ENCODE peak calls at places on chromosomes 7 and 10, in four cellular contexts. O is CD8-positive, alpha-beta T cell; W is NT2/D1; E is breast epithelium. X is an unnamed sample.
A peak's percentile ranks its signal among the peaks of the same experiment; 100 is the strongest.

GRCh38 chr7:134364619-134365037 is 47.9 kb upstream of the SLC35B4 start:
- DNase-seq in W (no peak), E (no peak), O (no peak), X (no peak)

GRCh38 chr10:3455385-3456334 is 283.1 kb upstream of the PITRM1 start:
- DNase-seq in E (no peak), O (no peak), W (no peak), X (no peak)

GRCh38 chr7:28088032-28088431 is 92.6 kb downstream of the JAZF1 start:
- DNase-seq in E (no peak), W (no peak), O (no peak), X (no peak)

GRCh38 chr7:39898867-39899266 is 51.2 kb upstream of the CDK13 start:
- DNase-seq in E (no peak), W (no peak), O (no peak), X (no peak)

GRCh38 chr10:81498152-81498551 is 376.8 kb upstream of the NRG3 start:
- DNase-seq in E (no peak), O (no peak), W (no peak), X (no peak)

GRCh38 chr7:105958037-105958436 is 5.0 kb upstream of the CDHR3 start:
- DNase-seq in O (no peak), E (no peak), W (no peak), X (no peak)

GRCh38 chr10:100186253-100186780 is 488 bp upstream of the ERLIN1 start:
- DNase-seq in O (no peak), W (no peak), E (no peak), X (no peak)

GRCh38 chr10:48614481-48615383 is 9.9 kb upstream of the ARHGAP22 start:
- DNase-seq in O (no peak), E (no peak), W (no peak), X (no peak)

GRCh38 chr10:131081786-131082185 is 229.7 kb downstream of the TCERG1L start:
- DNase-seq in E (no peak), O (no peak), W (no peak), X (no peak)

GRCh38 chr10:51960494-51960895 is 261.1 kb upstream of the CSTF2T start:
- DNase-seq in O (no peak), W (peak; percentile 11), E (no peak), X (no peak)

GRCh38 chr10:72087969-72088878 is at the start of gene SPOCK2:
- DNase-seq in E (no peak), W (no peak), O (peak; percentile 80), X (no peak)

GRCh38 chr10:81116201-81116600 is 578.5 kb downstream of the SH2D4B start:
- DNase-seq in E (no peak), O (no peak), W (no peak), X (no peak)

GRCh38 chr10:5551531-5552375 is 27.0 kb downstream of the CALML3 start:
- DNase-seq in O (peak; percentile 26), W (no peak), E (no peak), X (no peak)

GRCh38 chr10:92590623-92591549 is 2.0 kb upstream of the KIF11 start:
- DNase-seq in O (peak; percentile 10), W (no peak), E (peak; percentile 31), X (peak; percentile 71)

GRCh38 chr7:5633161-5634106 is 148.0 kb downstream of the RNF216 start:
- DNase-seq in E (no peak), W (no peak), O (no peak), X (peak; percentile 79)

GRCh38 chr10:100909506-100910260 is 3.1 kb upstream of the SLF2 start:
- DNase-seq in O (no peak), E (no peak), W (no peak), X (no peak)

GRCh38 chr10:7412482-7413251 is 1.8 kb upstream of the SFMBT2 start:
- DNase-seq in E (no peak), W (no peak), O (peak; percentile 17), X (peak; percentile 79)

GRCh38 chr7:2108501-2109250 is 124.1 kb downstream of the MAD1L1 start:
- DNase-seq in O (no peak), E (no peak), W (no peak), X (no peak)

GRCh38 chr10:25683291-25683690 is 250.7 kb upstream of the MYO3A start:
- DNase-seq in W (no peak), E (no peak), O (no peak), X (no peak)

GRCh38 chr10:31678139-31678536 is 250.5 kb downstream of the ARHGAP12 start:
- DNase-seq in E (no peak), W (no peak), O (no peak), X (no peak)

GRCh38 chr10:53839437-53840039 is 961.5 kb downstream of the PCDH15 start:
- DNase-seq in W (no peak), E (no peak), O (no peak), X (no peak)

GRCh38 chr10:119597405-119598186 is 832 bp upstream of the TIAL1 start:
- DNase-seq in W (no peak), O (no peak), E (no peak), X (no peak)

GRCh38 chr7:23469150-23469960 is 936 bp downstream of the IGF2BP3 start:
- DNase-seq in E (no peak), O (peak; percentile 43), W (no peak), X (no peak)

GRCh38 chr10:55174419-55174818 is 373.4 kb upstream of the PCDH15 start:
- DNase-seq in W (no peak), O (no peak), E (no peak), X (peak; percentile 39)

GRCh38 chr7:134440476-134440875 is 18.4 kb downstream of the AKR1B1 start:
- DNase-seq in W (no peak), E (no peak), O (no peak), X (no peak)

GRCh38 chr7:4682621-4683042 is 537 bp downstream of the FOXK1 start:
- DNase-seq in E (peak; percentile 42), W (peak; percentile 50), O (peak; percentile 50), X (peak; percentile 37)

GRCh38 chr7:121204537-121204936 is 124.3 kb upstream of the WNT16 start:
- DNase-seq in E (no peak), O (no peak), W (no peak), X (no peak)

GRCh38 chr7:93715234-93715633 is 140.7 kb upstream of the CALCR start:
- DNase-seq in E (no peak), W (peak; percentile 38), O (no peak), X (peak; percentile 72)

GRCh38 chr7:37118029-37118428 is 330.6 kb downstream of the ELMO1 start:
- DNase-seq in E (no peak), W (no peak), O (no peak), X (no peak)

GRCh38 chr7:91660734-91661355 is 219.7 kb downstream of the MTERF1 start:
- DNase-seq in O (no peak), E (no peak), W (no peak), X (no peak)

GRCh38 chr7:30168800-30169584 is 34.2 kb downstream of the MTURN start:
- DNase-seq in E (no peak), W (peak; percentile 97), O (no peak), X (peak; percentile 60)

GRCh38 chr10:18607503-18607902 is 43.9 kb downstream of the NSUN6 start:
- DNase-seq in W (no peak), E (no peak), O (no peak), X (no peak)

GRCh38 chr7:129750091-129750870 is 138.8 kb downstream of the NRF1 start:
- DNase-seq in E (no peak), W (no peak), O (no peak), X (no peak)

GRCh38 chr10:90920986-90921643 is at the start of gene ANKRD1:
- DNase-seq in E (no peak), O (no peak), W (peak; percentile 85), X (peak; percentile 76)

GRCh38 chr7:114930829-114931655 is 9.1 kb downstream of the MDFIC start:
- DNase-seq in E (no peak), W (no peak), O (no peak), X (no peak)
- H3K4me1 ChIP-seq in E (no peaks in the 10 kb centered on the region), W (no peaks in the 10 kb centered on the region), O (peaks cover 78% of the 10 kb centered on the region), X (no peaks in the 10 kb centered on the region)

GRCh38 chr7:101902680-101903504 is 85.5 kb downstream of the CUX1 start:
- DNase-seq in O (no peak), W (no peak), E (no peak), X (no peak)

GRCh38 chr7:101903505-101903849 is 86.1 kb downstream of the CUX1 start:
- DNase-seq in O (no peak), W (no peak), E (no peak), X (no peak)

GRCh38 chr7:101900103-101900502 is 82.7 kb downstream of the CUX1 start:
- DNase-seq in W (no peak), O (no peak), E (no peak), X (no peak)

GRCh38 chr7:101904019-101904418 is 86.6 kb downstream of the CUX1 start:
- DNase-seq in E (no peak), W (no peak), O (no peak), X (no peak)

DNA sequence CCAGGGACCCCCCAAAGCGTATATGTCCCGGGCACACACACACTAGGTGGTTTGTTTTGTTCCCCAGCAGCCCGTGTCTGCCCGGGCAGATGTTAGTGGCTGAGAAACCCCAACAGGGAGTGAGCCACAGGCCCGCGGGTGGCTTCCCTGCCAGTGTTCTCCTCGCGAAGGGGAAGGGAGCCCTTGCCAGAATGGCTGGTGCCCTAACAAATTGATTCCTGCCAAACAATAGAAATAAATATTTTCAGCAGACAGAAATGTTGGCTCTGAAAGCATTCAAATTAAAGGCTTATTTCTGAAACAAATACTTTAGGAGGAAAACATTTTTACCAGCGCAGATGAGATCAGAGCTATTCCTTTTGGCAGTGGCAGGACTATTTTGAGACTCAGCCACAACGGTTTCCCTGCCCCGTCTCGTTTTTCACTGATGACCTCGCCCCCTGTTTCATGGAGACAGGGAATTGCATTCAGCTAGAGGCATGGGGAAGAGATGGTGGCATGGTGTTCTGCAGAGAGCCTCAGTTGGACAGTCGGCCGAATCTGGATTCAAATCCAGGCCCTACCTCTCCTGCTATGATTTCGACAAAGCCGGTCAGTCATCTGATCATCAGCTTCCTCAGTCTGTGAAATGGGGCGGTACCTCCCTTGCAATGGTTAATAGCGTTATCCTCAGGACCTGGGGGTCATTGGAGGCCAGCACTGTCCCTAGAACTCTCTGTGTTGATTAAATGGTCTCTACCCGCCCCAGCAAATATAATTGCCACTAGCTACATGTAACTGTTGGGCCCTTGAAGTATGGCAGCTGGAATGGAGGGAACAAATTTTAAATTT is 84.5 kb downstream of the CUX1 start:
- DNase-seq in E (no peak), O (no peak), W (no peak), X (no peak)
- H3K4me1 ChIP-seq in E (no peaks in the 10 kb centered on the region), O (no peaks in the 10 kb centered on the region), W (no peaks in the 10 kb centered on the region), X (no peaks in the 10 kb centered on the region)

GRCh38 chr7:1103009-1103788 is 15.3 kb downstream of the GPER1 start:
- DNase-seq in O (no peak), E (no peak), W (no peak), X (no peak)
- H3K4me1 ChIP-seq in O (peaks cover 5% of the 10 kb centered on the region), E (peaks cover 4% of the 10 kb centered on the region), W (peaks cover 15% of the 10 kb centered on the region), X (no peaks in the 10 kb centered on the region)

DNA sequence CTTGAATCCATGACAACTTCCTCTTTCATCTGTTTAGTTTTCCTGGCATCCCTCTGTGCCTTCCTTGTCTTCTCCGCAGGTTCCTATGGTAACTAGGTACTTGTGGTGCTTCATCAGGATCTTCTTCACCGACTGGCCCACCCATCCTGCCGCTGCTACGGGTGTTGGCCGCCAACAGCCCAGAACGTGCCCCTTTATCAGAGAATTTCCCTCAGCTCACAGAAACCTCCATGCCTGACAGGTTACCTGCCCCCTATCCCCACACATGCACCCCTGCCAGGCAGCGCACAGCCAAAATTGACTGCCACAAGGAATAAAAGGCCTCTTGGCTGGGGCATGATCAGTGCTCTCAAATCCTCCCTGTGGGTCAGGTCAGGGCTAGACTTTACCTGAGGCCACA is 27.9 kb upstream of the PPIF start:
- DNase-seq in E (no peak), O (no peak), W (no peak), X (no peak)
- H3K4me1 ChIP-seq in E (no peaks in the 10 kb centered on the region), O (peaks cover 83% of the 10 kb centered on the region), W (peaks cover 13% of the 10 kb centered on the region), X (peaks cover 10% of the 10 kb centered on the region)